ENCODE peak calls at places on chromosome 11, in seven cellular contexts. S is H9, A is mesendoderm, R is H1, D is trophoblast cell, J is mesenchymal stem cell, U is IMR-90. M is an unnamed sample.

GRCh38 chr11:128607819-128608218 is 20.5 kb upstream of the ETS1 start:
- DNase-seq in S (no peak), A (no peak), R (no peak), D (no peak), J (no peak), U (no peak), M (no peak)

GRCh38 chr11:9605742-9606141 is 32.3 kb downstream of the WEE1 start:
- DNase-seq in S (no peak), A (no peak), R (no peak), D (no peak), J (no peak), U (no peak), M (no peak)

GRCh38 chr11:45982656-45983470 is 60.4 kb downstream of the LARGE2 start:
- DNase-seq in S (peak), A (peak), R (peak), D (peak), J (peak), U (peak), M (peak)

GRCh38 chr11:20668844-20669832 is at the start of gene NELL1:
- DNase-seq in S (peak), A (peak), R (peak), D (no peak), J (no peak), U (no peak), M (no peak)

GRCh38 chr11:96340555-96340885 is 2.5 kb downstream of the MAML2 start:
- DNase-seq in S (no peak), A (no peak), R (no peak), D (no peak), J (peak), U (peak), M (no peak)

GRCh38 chr11:32893947-32894827 is 1.6 kb downstream of the QSER1 start:
- DNase-seq in S (peak), A (peak), R (no peak), D (peak), J (peak), U (peak), M (peak)

GRCh38 chr11:105046898-105047579 is 1.9 kb upstream of the CARD16 start:
- DNase-seq in S (no peak), A (peak), R (no peak), D (peak), J (peak), U (peak), M (no peak)

GRCh38 chr11:74685905-74686304 is 45.3 kb downstream of the CHRDL2 start:
- DNase-seq in S (no peak), A (no peak), R (no peak), D (peak), J (no peak), U (no peak), M (no peak)

GRCh38 chr11:119727523-119728081 is 1.4 kb downstream of the NECTIN1 start:
- DNase-seq in S (peak), A (peak), R (peak), D (peak), J (peak), U (no peak), M (peak)

GRCh38 chr11:82775736-82776346 is 42.2 kb upstream of the FAM181B start:
- DNase-seq in S (peak), A (peak), R (peak), D (peak), J (peak), U (peak), M (no peak)

GRCh38 chr11:134485316-134485715 is 73.3 kb upstream of the B3GAT1 start:
- DNase-seq in S (peak), A (no peak), R (no peak), D (no peak), J (no peak), U (no peak), M (no peak)

GRCh38 chr11:67409261-67409666 is 5.4 kb downstream of the TBC1D10C start:
- DNase-seq in S (no peak), A (no peak), R (no peak), D (no peak), J (no peak), U (no peak), M (no peak)

GRCh38 chr11:118135796-118136165 is 16.8 kb downstream of the SCN4B start:
- DNase-seq in S (no peak), A (no peak), R (no peak), D (no peak), J (no peak), U (no peak), M (no peak)

GRCh38 chr11:61917357-61918109 is at the start of gene RAB3IL1:
- DNase-seq in S (peak), A (peak), R (peak), D (peak), J (peak), U (no peak), M (peak)

GRCh38 chr11:15671216-15671615 is 556.5 kb downstream of the INSC start:
- DNase-seq in S (no peak), A (no peak), R (no peak), D (no peak), J (no peak), U (no peak), M (no peak)

GRCh38 chr11:21142007-21142406 is 472.6 kb downstream of the NELL1 start:
- DNase-seq in S (peak), A (peak), R (peak), D (peak), J (no peak), U (no peak), M (no peak)

GRCh38 chr11:10892250-10892649 is 34.4 kb upstream of the ZBED5 start:
- DNase-seq in S (no peak), A (no peak), R (no peak), D (no peak), J (no peak), U (no peak), M (no peak)

GRCh38 chr11:26344647-26345046 is 12.7 kb downstream of the ANO3 start:
- DNase-seq in S (no peak), A (no peak), R (no peak), D (no peak), J (peak), U (no peak), M (no peak)

GRCh38 chr11:85863855-85864254 is 8.7 kb downstream of the CCDC83 start:
- DNase-seq in S (no peak), A (no peak), R (no peak), D (no peak), J (no peak), U (no peak), M (no peak)

GRCh38 chr11:119643878-119644225 is 85.1 kb downstream of the NECTIN1 start:
- DNase-seq in S (no peak), A (no peak), R (no peak), D (no peak), J (no peak), U (no peak), M (no peak)

GRCh38 chr11:133809525-133810178 is 35.7 kb downstream of the SPATA19 start:
- DNase-seq in S (peak), A (peak), R (no peak), D (peak), J (no peak), U (no peak), M (no peak)

GRCh38 chr11:71188886-71189767 is 63.2 kb downstream of the SHANK2 start:
- DNase-seq in S (no peak), A (no peak), R (no peak), D (no peak), J (no peak), U (no peak), M (no peak)

GRCh38 chr11:18027475-18027874 is 14.6 kb upstream of the SERGEF start:
- DNase-seq in S (no peak), A (no peak), R (no peak), D (no peak), J (no peak), U (no peak), M (no peak)

GRCh38 chr11:2312232-2313042 is 10.6 kb downstream of the TSPAN32 start:
- DNase-seq in S (no peak), A (no peak), R (no peak), D (no peak), J (peak), U (peak), M (no peak)

GRCh38 chr11:2311456-2312201 is 9.8 kb downstream of the TSPAN32 start:
- DNase-seq in S (no peak), A (no peak), R (no peak), D (no peak), J (no peak), U (no peak), M (no peak)

GRCh38 chr11:2314525-2315394 is 12.9 kb downstream of the TSPAN32 start:
- DNase-seq in S (no peak), A (no peak), R (no peak), D (no peak), J (peak), U (peak), M (no peak)

GRCh38 chr11:2314136-2314524 is 12.3 kb downstream of the TSPAN32 start:
- DNase-seq in S (no peak), A (no peak), R (no peak), D (no peak), J (no peak), U (no peak), M (no peak)

DNA sequence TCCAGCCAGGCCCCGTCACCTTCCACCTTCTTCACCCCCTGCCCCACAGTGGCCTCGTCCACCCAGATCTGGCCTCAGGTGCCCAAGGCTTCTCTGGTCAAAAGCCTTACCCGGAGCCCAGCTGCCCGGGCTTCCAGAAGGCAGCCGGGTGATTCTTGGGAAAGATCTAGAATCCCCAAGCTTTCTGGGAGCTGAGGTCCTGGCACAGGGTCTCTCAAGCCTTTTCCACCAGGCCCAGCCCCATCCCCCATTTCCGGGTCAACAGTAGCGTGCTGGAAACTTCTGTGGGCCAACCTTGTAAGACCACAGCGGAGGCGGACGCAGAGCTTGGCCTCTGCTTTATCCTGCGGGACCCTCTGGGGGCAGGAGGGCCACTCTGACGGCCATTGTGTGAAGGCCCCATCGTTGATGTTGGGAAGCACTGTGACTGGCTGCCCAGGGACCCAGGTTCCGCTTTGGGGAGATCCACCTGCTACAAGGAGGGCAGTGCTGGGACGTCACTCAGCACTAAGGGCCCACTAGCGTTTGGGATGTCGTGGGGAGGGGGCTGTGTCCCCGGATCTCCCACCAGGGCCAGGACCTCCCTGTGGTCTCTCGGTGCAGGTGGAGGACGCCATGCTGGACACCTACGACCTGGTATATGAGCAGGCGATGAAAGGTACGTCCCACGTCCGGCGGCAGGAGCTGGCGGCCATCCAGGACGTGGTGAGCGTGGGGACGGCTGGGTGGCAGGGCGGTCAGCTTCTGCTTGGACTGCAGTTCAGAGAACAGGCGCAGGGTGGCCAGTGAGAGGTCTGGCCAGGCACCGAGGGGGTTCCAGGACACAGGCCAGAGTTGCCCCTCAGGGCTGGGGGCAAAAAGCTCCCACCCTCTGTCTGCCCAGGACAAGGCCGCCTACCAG is 11.5 kb downstream of the TSPAN32 start:
- DNase-seq in S (no peak), A (no peak), R (no peak), D (no peak), J (no peak), U (no peak), M (no peak)
- H3K4ac ChIP-seq in S (no peak), A (no peak), R (no peak), D (no peak), J (no peak), U (peak), M (peak)

GRCh38 chr11:58727415-58727797 is 4.3 kb downstream of the GLYAT start:
- DNase-seq in S (no peak), A (no peak), R (no peak), D (no peak), J (no peak), U (no peak), M (no peak)
- H3K4ac ChIP-seq in S (no peak), A (no peak), R (no peak), D (no peak), J (no peak), U (no peak), M (no peak)

GRCh38 chr11:65216830-65217229 is 35.1 kb downstream of the CAPN1 start:
- DNase-seq in S (peak), A (peak), R (no peak), D (no peak), J (no peak), U (no peak), M (no peak)
- H3K4ac ChIP-seq in S (no peak), A (no peak), R (no peak), D (no peak), J (no peak), U (no peak), M (no peak)

GRCh38 chr11:72349053-72349452 is 85.3 kb downstream of the CLPB start:
- DNase-seq in S (no peak), A (no peak), R (no peak), D (no peak), J (no peak), U (no peak), M (no peak)
- H3K4ac ChIP-seq in S (no peak), A (no peak), R (no peak), D (no peak), J (no peak), U (no peak), M (no peak)

DNA sequence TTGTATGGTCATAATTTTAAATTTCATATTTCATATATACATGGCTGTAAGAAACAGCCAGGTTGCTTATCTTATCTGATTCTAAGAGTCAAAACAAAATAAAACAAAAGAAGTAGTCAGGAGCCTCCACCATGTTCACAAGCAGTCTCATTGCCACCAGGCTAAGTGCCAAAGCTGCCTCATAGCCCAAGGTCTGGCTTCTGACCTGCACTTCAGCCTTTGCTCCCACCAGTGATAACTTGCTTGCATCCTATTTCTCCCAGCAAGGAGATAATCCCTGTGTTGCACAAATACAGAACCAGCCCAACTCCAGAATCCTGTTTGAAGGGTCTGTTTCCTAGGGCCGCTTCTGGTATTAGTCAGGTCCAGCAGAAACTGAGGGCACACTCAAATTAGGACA is 53.9 kb upstream of the TSKU start:
- DNase-seq in S (no peak), A (no peak), R (no peak), D (no peak), J (no peak), U (no peak), M (no peak)
- H3K4ac ChIP-seq in S (no peak), A (no peak), R (no peak), D (no peak), J (no peak), U (no peak), M (no peak)

DNA sequence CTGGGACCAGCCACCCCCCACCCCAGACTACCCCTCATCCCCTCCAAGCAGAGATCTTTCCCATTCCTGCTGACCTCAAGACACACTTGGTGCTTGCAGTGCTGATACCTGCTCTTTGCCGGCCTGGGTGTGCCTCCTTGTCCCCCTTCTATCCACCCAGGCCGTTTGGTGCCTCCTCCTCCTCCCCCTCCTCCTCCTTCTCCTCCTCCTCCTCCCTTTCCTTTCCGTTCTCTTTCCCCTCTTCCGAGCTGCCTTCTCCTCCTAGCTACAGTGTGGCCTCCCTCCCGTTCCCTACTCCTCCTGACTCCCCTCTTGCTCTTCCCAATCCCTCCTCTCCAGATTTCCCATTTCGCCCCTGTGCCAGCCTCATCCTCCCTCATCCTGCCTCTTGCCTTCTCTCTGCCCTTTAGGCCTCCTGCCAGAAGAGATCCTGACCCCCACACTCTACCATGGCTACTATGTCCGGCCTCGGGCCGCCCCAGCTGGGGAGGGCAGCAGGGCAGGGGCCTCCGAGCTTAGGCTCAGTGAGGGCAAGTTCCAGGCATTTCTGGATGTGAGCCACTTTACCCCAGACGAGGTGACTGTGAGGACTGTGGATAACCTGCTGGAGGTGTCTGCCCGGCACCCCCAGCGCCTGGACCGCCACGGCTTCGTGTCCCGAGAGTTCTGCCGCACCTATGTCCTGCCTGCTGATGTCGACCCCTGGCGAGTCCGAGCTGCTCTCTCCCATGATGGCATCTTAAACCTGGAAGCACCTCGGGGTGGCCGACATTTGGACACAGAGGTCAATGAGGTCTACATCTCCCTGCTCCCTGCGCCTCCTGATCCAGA is 712 bp downstream of the HSPB2 start:
- DNase-seq in S (no peak), A (no peak), R (no peak), D (no peak), J (no peak), U (no peak), M (no peak)
- H3K4ac ChIP-seq in S (no peak), A (no peak), R (no peak), D (no peak), J (no peak), U (peak), M (peak)